ENCODE peak calls at places on chromosomes 4 and X, in four cellular contexts. One of them, this sample, is unnamed.

GRCh38 chrX:30065226-30065625 is 150.1 kb upstream of the MAGEB2 start:
- DNase-seq in GM12878: no peak
- DNase-seq in HepG2: no peak
- DNase-seq in K562: no peak
- DNase-seq in this sample: no peak

GRCh38 chr4:85028910-85029309 is 62.4 kb upstream of the WDFY3 start:
- DNase-seq in HepG2: no peak
- DNase-seq in GM12878: no peak
- DNase-seq in K562: peak
- DNase-seq in this sample: no peak

GRCh38 chrX:96703379-96703778 is 18.7 kb downstream of the DIAPH2 start:
- DNase-seq in GM12878: no peak
- DNase-seq in K562: no peak
- DNase-seq in HepG2: no peak
- DNase-seq in this sample: no peak

GRCh38 chr4:180449395-180449956 is 1793.7 kb upstream of the TENM3 start:
- DNase-seq in HepG2: peak
- DNase-seq in K562: no peak
- DNase-seq in GM12878: no peak
- DNase-seq in this sample: peak

GRCh38 chrX:11445540-11445939 is 152.3 kb downstream of the AMELX start:
- DNase-seq in GM12878: no peak
- DNase-seq in K562: no peak
- DNase-seq in HepG2: no peak
- DNase-seq in this sample: no peak

GRCh38 chrX:15815779-15816452 is 25.6 kb downstream of the ZRSR2 start:
- DNase-seq in GM12878: peak
- DNase-seq in K562: peak
- DNase-seq in HepG2: peak
- DNase-seq in this sample: peak

GRCh38 chr4:37476256-37476655 is 209.9 kb downstream of the RELL1 start:
- DNase-seq in HepG2: no peak
- DNase-seq in K562: no peak
- DNase-seq in GM12878: no peak
- DNase-seq in this sample: no peak

GRCh38 chr4:13527192-13527982 is 16.9 kb downstream of the NKX3-2 start:
- DNase-seq in HepG2: no peak
- DNase-seq in GM12878: no peak
- DNase-seq in K562: no peak
- DNase-seq in this sample: no peak

GRCh38 chrX:129777218-129777768 is 2.5 kb upstream of the SASH3 start:
- DNase-seq in HepG2: peak
- DNase-seq in GM12878: no peak
- DNase-seq in K562: no peak
- DNase-seq in this sample: no peak

GRCh38 chr4:97910005-97910404 is 233.3 kb downstream of the STPG2 start:
- DNase-seq in K562: no peak
- DNase-seq in HepG2: no peak
- DNase-seq in GM12878: no peak
- DNase-seq in this sample: no peak

GRCh38 chr4:43423276-43423675 is 530.8 kb downstream of the GRXCR1 start:
- DNase-seq in K562: no peak
- DNase-seq in GM12878: no peak
- DNase-seq in HepG2: no peak
- DNase-seq in this sample: no peak

GRCh38 chrX:138875472-138875871 is 164.0 kb upstream of the FGF13 start:
- DNase-seq in GM12878: no peak
- DNase-seq in K562: no peak
- DNase-seq in HepG2: no peak
- DNase-seq in this sample: no peak

GRCh38 chr4:89755210-89755609 is 81.8 kb downstream of the SNCA start:
- DNase-seq in K562: no peak
- DNase-seq in GM12878: no peak
- DNase-seq in HepG2: no peak
- DNase-seq in this sample: no peak

GRCh38 chrX:74383611-74384010 is 37.7 kb upstream of the SLC16A2 start:
- DNase-seq in HepG2: peak
- DNase-seq in K562: peak
- DNase-seq in GM12878: no peak
- DNase-seq in this sample: peak

GRCh38 chr4:183347586-183347985 is 25.4 kb upstream of the CLDN24 start:
- DNase-seq in K562: no peak
- DNase-seq in HepG2: no peak
- DNase-seq in GM12878: no peak
- DNase-seq in this sample: no peak

GRCh38 chr4:26856906-26857277 is 3.7 kb upstream of the STIM2 start:
- DNase-seq in HepG2: no peak
- DNase-seq in K562: no peak
- DNase-seq in GM12878: no peak
- DNase-seq in this sample: no peak

GRCh38 chrX:105263171-105263570 is 42.7 kb upstream of the TEX13A start:
- DNase-seq in HepG2: no peak
- DNase-seq in GM12878: no peak
- DNase-seq in K562: no peak
- DNase-seq in this sample: no peak

GRCh38 chr4:36159208-36159607 is 85.1 kb downstream of the ARAP2 start:
- DNase-seq in GM12878: no peak
- DNase-seq in K562: no peak
- DNase-seq in HepG2: peak
- DNase-seq in this sample: no peak

GRCh38 chr4:35463251-35463952 is 780.9 kb downstream of the ARAP2 start:
- DNase-seq in HepG2: no peak
- DNase-seq in K562: no peak
- DNase-seq in GM12878: no peak
- DNase-seq in this sample: no peak

GRCh38 chr4:105472871-105473339 is 957 bp downstream of the PPA2 start:
- DNase-seq in HepG2: no peak
- DNase-seq in K562: no peak
- DNase-seq in GM12878: peak
- DNase-seq in this sample: peak

GRCh38 chr4:124459196-124459921 is 253.2 kb downstream of the ANKRD50 start:
- DNase-seq in HepG2: no peak
- DNase-seq in GM12878: no peak
- DNase-seq in K562: no peak
- DNase-seq in this sample: no peak

GRCh38 chrX:49071877-49072711 is 1.7 kb downstream of the PRAF2 start:
- DNase-seq in GM12878: no peak
- DNase-seq in K562: no peak
- DNase-seq in HepG2: no peak
- DNase-seq in this sample: no peak

GRCh38 chr4:24137963-24138601 is 248.2 kb upstream of the PPARGC1A start:
- DNase-seq in HepG2: peak
- DNase-seq in K562: no peak
- DNase-seq in GM12878: no peak
- DNase-seq in this sample: no peak

GRCh38 chr4:80215449-80216052 is 18.2 kb downstream of the PRDM8 start:
- DNase-seq in K562: peak
- DNase-seq in HepG2: peak
- DNase-seq in GM12878: no peak
- DNase-seq in this sample: no peak

GRCh38 chrX:88613338-88613737 is 133.7 kb upstream of the CPXCR1 start:
- DNase-seq in K562: no peak
- DNase-seq in GM12878: no peak
- DNase-seq in HepG2: peak
- DNase-seq in this sample: peak

GRCh38 chrX:53280703-53281320 is 572 bp downstream of the IQSEC2 start:
- DNase-seq in K562: no peak
- DNase-seq in HepG2: no peak
- DNase-seq in GM12878: no peak
- DNase-seq in this sample: no peak

GRCh38 chrX:70166601-70167590 is 10.4 kb upstream of the DGAT2L6 start:
- DNase-seq in GM12878: no peak
- DNase-seq in HepG2: peak
- DNase-seq in K562: peak
- DNase-seq in this sample: no peak

GRCh38 chr4:167717495-167717894 is 374.8 kb upstream of the ANXA10 start:
- DNase-seq in GM12878: no peak
- DNase-seq in K562: no peak
- DNase-seq in HepG2: no peak
- DNase-seq in this sample: no peak

GRCh38 chr4:177256950-177257349 is 52.7 kb upstream of the NEIL3 start:
- DNase-seq in HepG2: no peak
- DNase-seq in K562: no peak
- DNase-seq in GM12878: no peak
- DNase-seq in this sample: no peak
- TF ChIP-seq FOXK2 in HepG2: no peak
- TF ChIP-seq FOXK2 in K562: no peak
- TF ChIP-seq FOXK2 in GM12878: no peak
- TF ChIP-seq FOXK2 in this sample: no peak

DNA sequence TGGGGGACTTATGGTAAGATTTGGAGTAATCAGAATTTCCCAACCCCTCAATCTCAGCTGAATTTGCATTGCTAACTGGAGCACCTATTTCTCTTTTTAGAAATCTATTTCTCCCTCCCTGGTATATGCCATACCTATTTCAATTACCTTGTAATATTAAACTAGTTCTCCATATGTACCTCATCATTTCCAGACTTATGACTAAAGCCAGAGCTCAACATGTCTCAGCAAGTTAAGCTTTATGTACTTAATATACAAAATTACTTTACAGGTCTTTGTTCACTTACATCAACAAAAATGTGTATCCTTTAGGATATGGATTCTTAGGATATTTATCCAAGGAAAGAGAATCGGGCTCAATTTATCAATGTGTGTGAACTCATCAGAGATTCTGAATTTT is 199.7 kb downstream of the VEGFC start:
- DNase-seq in K562: no peak
- DNase-seq in GM12878: no peak
- DNase-seq in HepG2: no peak
- DNase-seq in this sample: no peak
- TF ChIP-seq FOXK2 in K562: no peak
- TF ChIP-seq FOXK2 in GM12878: no peak
- TF ChIP-seq FOXK2 in HepG2: no peak
- TF ChIP-seq FOXK2 in this sample: no peak

GRCh38 chr4:121112530-121112929 is 40.2 kb upstream of the NDNF start:
- DNase-seq in HepG2: no peak
- DNase-seq in GM12878: no peak
- DNase-seq in K562: no peak
- DNase-seq in this sample: no peak

GRCh38 chr4:121108557-121108956 is 36.2 kb upstream of the NDNF start:
- DNase-seq in K562: no peak
- DNase-seq in HepG2: no peak
- DNase-seq in GM12878: no peak
- DNase-seq in this sample: no peak

DNA sequence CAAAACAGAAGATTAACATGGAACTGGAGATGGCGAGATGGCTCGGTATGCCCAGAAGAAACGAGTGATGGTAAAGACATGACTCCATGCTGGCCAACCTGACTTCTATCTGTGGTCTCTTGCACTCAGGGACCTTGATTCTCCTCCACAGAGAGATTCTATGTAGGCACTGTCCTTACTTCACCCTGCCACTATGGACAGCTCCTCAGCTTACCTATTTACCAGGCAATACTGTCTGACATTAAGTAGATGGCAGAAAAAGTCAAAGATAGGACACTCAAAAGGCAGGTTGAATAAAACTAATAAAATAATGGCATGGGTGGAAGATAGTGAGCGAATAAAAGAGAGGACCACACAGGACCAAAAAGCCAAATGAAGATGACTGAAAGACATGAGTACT is 35.2 kb upstream of the NDNF start:
- DNase-seq in GM12878: no peak
- DNase-seq in K562: no peak
- DNase-seq in HepG2: no peak
- DNase-seq in this sample: no peak
- TF ChIP-seq FOXK2 in GM12878: no peak
- TF ChIP-seq FOXK2 in K562: no peak
- TF ChIP-seq FOXK2 in HepG2: no peak
- TF ChIP-seq FOXK2 in this sample: no peak

DNA sequence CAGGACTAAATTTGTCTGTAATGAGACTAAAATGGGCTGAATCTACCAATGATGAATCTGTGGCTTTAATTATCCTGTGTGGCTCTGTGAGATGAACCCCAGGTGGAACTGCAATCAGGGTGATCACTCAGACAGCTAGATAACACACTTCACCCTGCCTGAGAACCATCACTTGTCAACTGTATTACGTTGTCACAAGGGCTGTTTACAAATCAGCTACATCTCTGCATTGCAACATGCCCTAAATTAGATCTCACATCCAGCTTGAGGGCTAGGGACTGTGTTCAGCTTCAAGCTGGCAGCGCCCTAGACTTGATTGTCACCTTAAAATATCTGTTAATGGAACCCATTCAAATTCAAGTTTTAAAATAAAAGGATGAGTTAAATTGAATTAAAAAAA is 77.0 kb downstream of the SH3KBP1 start:
- DNase-seq in HepG2: no peak
- DNase-seq in GM12878: no peak
- DNase-seq in K562: no peak
- DNase-seq in this sample: no peak
- TF ChIP-seq FOXK2 in HepG2: no peak
- TF ChIP-seq FOXK2 in GM12878: no peak
- TF ChIP-seq FOXK2 in K562: no peak
- TF ChIP-seq FOXK2 in this sample: no peak

DNA sequence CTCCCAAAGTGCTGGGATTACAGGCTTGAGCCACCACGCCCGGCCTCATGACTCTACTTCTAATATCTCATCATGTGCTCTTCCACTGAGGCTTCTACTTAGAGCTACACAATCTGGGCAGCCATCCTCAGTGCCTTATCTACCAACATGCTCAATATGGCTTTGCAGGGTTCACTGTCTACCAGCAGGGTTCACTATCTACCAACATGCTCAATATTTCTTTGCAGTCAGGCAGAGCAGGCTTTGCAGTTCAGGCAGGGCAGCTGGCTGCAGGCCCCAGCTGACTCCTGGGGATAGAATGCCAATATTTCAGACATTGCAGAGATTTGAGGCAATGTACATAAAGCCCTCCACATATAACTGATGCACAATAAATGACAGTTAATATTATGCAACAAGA is 47.5 kb downstream of the PKD2 start:
- DNase-seq in K562: peak
- DNase-seq in GM12878: no peak
- DNase-seq in HepG2: peak
- DNase-seq in this sample: peak
- TF ChIP-seq FOXK2 in K562: no peak
- TF ChIP-seq FOXK2 in GM12878: no peak
- TF ChIP-seq FOXK2 in HepG2: no peak
- TF ChIP-seq FOXK2 in this sample: no peak

GRCh38 chr4:165326831-165327210 is 648 bp upstream of the MSMO1 start:
- DNase-seq in HepG2: peak
- DNase-seq in K562: peak
- DNase-seq in GM12878: no peak
- DNase-seq in this sample: peak
- TF ChIP-seq FOXK2 in HepG2: no peak
- TF ChIP-seq FOXK2 in K562: peak
- TF ChIP-seq FOXK2 in GM12878: no peak
- TF ChIP-seq FOXK2 in this sample: no peak

GRCh38 chrX:65534450-65535292 is at the start of gene LAS1L:
- DNase-seq in K562: peak
- DNase-seq in GM12878: peak
- DNase-seq in HepG2: peak
- DNase-seq in this sample: peak

GRCh38 chrX:65532016-65532415 is 2.6 kb downstream of the LAS1L start:
- DNase-seq in GM12878: no peak
- DNase-seq in HepG2: no peak
- DNase-seq in K562: no peak
- DNase-seq in this sample: no peak

GRCh38 chrX:65528293-65528692 is 6.3 kb downstream of the LAS1L start:
- DNase-seq in K562: no peak
- DNase-seq in GM12878: no peak
- DNase-seq in HepG2: no peak
- DNase-seq in this sample: no peak

GRCh38 chrX:65524139-65524538 is 10.4 kb downstream of the LAS1L start:
- DNase-seq in K562: no peak
- DNase-seq in HepG2: no peak
- DNase-seq in GM12878: no peak
- DNase-seq in this sample: no peak

GRCh38 chrX:65528705-65529340 is 5.8 kb downstream of the LAS1L start:
- DNase-seq in K562: peak
- DNase-seq in GM12878: no peak
- DNase-seq in HepG2: no peak
- DNase-seq in this sample: peak
- TF ChIP-seq FOXK2 in K562: no peak
- TF ChIP-seq FOXK2 in GM12878: no peak
- TF ChIP-seq FOXK2 in HepG2: no peak
- TF ChIP-seq FOXK2 in this sample: no peak

This sample was measured in HEK293T.